ENCODE peak calls at places on chromosomes 12 and 14, in eight cellular contexts. G is HAP-1, D is esophagus squamous epithelium, I is colonic mucosa, A is neural progenitor cell, M is K562, C is aorta, R is esophagus muscularis mucosa. Q is an unnamed sample.

GRCh38 chr12:56317675-56318074 is 1.9 kb upstream of the CNPY2 start:
- DNase-seq in G (no peak), D (no peak), I (no peak), A (peak; percentile 21), M (peak; percentile 34), C (no peak), R (no peak), Q (no peak)

GRCh38 chr12:71639341-71639760 is 24.3 kb downstream of the ZFC3H1 start:
- DNase-seq in G (no peak), D (no peak), I (no peak), A (peak; percentile 4), M (peak; percentile 43), C (no peak), R (no peak), Q (no peak)

GRCh38 chr14:99803106-99803437 is 9.9 kb downstream of the EML1 start:
- DNase-seq in G (no peak), D (no peak), I (no peak), A (no peak), M (no peak), C (no peak), R (no peak), Q (no peak)

GRCh38 chr12:39638178-39638577 is 18.6 kb upstream of the ABCD2 start:
- DNase-seq in G (no peak), D (no peak), I (no peak), A (no peak), M (no peak), C (no peak), R (no peak), Q (no peak)

GRCh38 chr14:68658029-68658509 is 134.8 kb downstream of the ZFP36L1 start:
- DNase-seq in G (no peak), D (no peak), I (no peak), A (no peak), M (no peak), C (no peak), R (no peak), Q (no peak)

GRCh38 chr14:57816568-57817284 is 49.2 kb downstream of the SLC35F4 start:
- DNase-seq in G (no peak), D (no peak), I (no peak), A (no peak), M (no peak), C (no peak), R (no peak), Q (no peak)

GRCh38 chr14:34465069-34465859 is 3.2 kb upstream of the SPTSSA start:
- DNase-seq in G (no peak), D (no peak), I (peak; percentile 34), A (peak; percentile 9), M (peak; percentile 74), C (no peak), R (no peak), Q (no peak)

GRCh38 chr14:66315098-66315497 is 171.1 kb upstream of the CCDC196 start:
- DNase-seq in G (no peak), D (no peak), I (no peak), A (no peak), M (no peak), C (no peak), R (no peak), Q (no peak)

GRCh38 chr14:68506645-68507405 is 286.0 kb downstream of the ZFP36L1 start:
- DNase-seq in G (no peak), D (no peak), I (no peak), A (no peak), M (no peak), C (no peak), R (no peak), Q (no peak)

GRCh38 chr14:61308198-61308597 is 13.2 kb upstream of the PRKCH start:
- DNase-seq in G (no peak), D (no peak), I (no peak), A (no peak), M (no peak), C (no peak), R (no peak), Q (no peak)

GRCh38 chr12:90090929-90091651 is 382.5 kb upstream of the ATP2B1 start:
- DNase-seq in G (peak; percentile 96), D (no peak), I (peak; percentile 77), A (peak; percentile 76), M (peak; percentile 31), C (no peak), R (no peak), Q (peak; percentile 85)

GRCh38 chr14:92986254-92987147 is 63.6 kb downstream of the CHGA start:
- DNase-seq in G (no peak), D (no peak), I (no peak), A (no peak), M (no peak), C (peak; percentile 76), R (no peak), Q (peak; percentile 90)

GRCh38 chr14:76117789-76118188 is 33.9 kb upstream of the GPATCH2L start:
- DNase-seq in G (no peak), D (no peak), I (no peak), A (no peak), M (no peak), C (no peak), R (no peak), Q (peak; percentile 15)

GRCh38 chr14:96205059-96205993 is 687 bp downstream of the BDKRB2 start:
- DNase-seq in G (no peak), D (no peak), I (peak; percentile 35), A (no peak), M (no peak), C (no peak), R (no peak), Q (no peak)

GRCh38 chr12:92079054-92079385 is 66.6 kb downstream of the BTG1 start:
- DNase-seq in G (no peak), D (no peak), I (no peak), A (no peak), M (no peak), C (no peak), R (no peak), Q (no peak)

GRCh38 chr12:29103539-29103974 is 45.5 kb upstream of the FAR2 start:
- DNase-seq in G (no peak), D (no peak), I (no peak), A (no peak), M (no peak), C (no peak), R (no peak), Q (no peak)

GRCh38 chr14:23352506-23353432 is at the start of gene SLC22A17:
- DNase-seq in G (peak; percentile 47), D (no peak), I (peak; percentile 65), A (peak; percentile 91), M (peak; percentile 26), C (peak; percentile 92), R (no peak), Q (peak; percentile 70)

GRCh38 chr14:75435473-75435872 is 7.7 kb downstream of the JDP2 start:
- DNase-seq in G (no peak), D (no peak), I (no peak), A (no peak), M (no peak), C (no peak), R (no peak), Q (no peak)

GRCh38 chr12:3661028-3661427 is 91.9 kb downstream of the CRACR2A start:
- DNase-seq in G (no peak), D (no peak), I (no peak), A (no peak), M (no peak), C (no peak), R (no peak), Q (peak; percentile 34)

GRCh38 chr12:52903855-52904508 is 894 bp downstream of the KRT8 start:
- DNase-seq in G (peak; percentile 48), D (no peak), I (peak; percentile 64), A (peak; percentile 80), M (peak; percentile 91), C (peak; percentile 83), R (no peak), Q (peak; percentile 59)

DNA sequence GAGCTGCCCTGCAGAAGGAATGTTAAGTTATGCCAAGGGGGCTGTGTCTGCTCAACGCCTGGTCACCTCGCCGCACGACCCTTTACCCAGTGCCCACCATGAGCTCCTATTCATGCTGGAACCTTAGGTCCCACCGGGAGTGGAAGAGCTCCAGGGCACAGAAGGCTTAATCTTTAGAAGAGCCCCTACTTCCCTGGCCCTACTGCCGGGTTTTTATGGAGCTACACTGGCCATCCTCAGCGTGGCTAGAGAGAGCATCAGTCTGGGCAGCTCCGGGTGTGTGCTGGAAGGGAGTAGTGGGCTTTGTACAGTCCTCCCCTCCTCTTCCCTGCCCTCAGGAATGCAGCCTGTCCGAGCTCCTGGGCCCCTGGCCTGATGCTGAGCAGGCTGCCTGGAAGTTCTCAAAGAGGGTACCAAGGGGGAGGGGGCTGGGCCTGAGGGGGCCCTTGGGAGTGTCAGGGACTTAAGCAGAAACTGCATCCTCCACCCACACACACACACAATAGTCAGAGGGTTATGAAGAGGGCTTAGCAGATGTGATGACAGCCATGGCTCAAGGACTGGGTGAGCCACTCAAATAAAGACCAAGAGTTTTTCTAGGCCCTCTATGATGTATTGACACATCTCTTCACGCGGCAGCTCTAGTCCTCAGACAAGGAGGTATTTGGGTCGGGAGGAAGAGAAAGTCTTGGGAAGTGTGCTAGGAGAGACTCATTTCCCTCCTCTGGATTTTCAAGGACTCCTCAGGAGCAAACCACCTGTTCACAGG is 16.4 kb upstream of the FIGNL2 start:
- DNase-seq in G (no peak), D (no peak), I (no peak), A (peak; percentile 72), M (no peak), C (peak; percentile 54), R (no peak), Q (no peak)
- H3K36me3 ChIP-seq in G (no peaks in the 10 kb centered on the region), D (no peaks in the 10 kb centered on the region), I (no peaks in the 10 kb centered on the region), A (no peaks in the 10 kb centered on the region), M (no peaks in the 10 kb centered on the region), C (no peaks in the 10 kb centered on the region), R (no peaks in the 10 kb centered on the region), Q (no peaks in the 10 kb centered on the region)

GRCh38 chr12:6536894-6537579 is 2.7 kb downstream of the GAPDH start:
- DNase-seq in G (no peak), D (no peak), I (no peak), A (no peak), M (peak; percentile 7), C (no peak), R (no peak), Q (no peak)
- H3K4me1 ChIP-seq in G (peaks cover 21% of the 10 kb centered on the region), D (peaks cover 87% of the 10 kb centered on the region), I (peaks cover 43% of the 10 kb centered on the region), A (peaks cover 24% of the 10 kb centered on the region), M (peaks cover 50% of the 10 kb centered on the region), C (no peaks in the 10 kb centered on the region), R (peaks cover 85% of the 10 kb centered on the region), Q (peaks cover 17% of the 10 kb centered on the region)

GRCh38 chr12:109084425-109084824 is 8.8 kb downstream of the ALKBH2 start:
- DNase-seq in G (no peak), D (no peak), I (no peak), A (no peak), M (no peak), C (no peak), R (no peak), Q (no peak)
- H3K36me3 ChIP-seq in G (peaks cover 61% of the 10 kb centered on the region), D (peaks cover 13% of the 10 kb centered on the region), I (peaks cover 8% of the 10 kb centered on the region), A (no peaks in the 10 kb centered on the region), M (peaks cover 51% of the 10 kb centered on the region), C (peaks cover 20% of the 10 kb centered on the region), R (peaks cover 100% of the 10 kb centered on the region), Q (peaks cover 18% of the 10 kb centered on the region)

DNA sequence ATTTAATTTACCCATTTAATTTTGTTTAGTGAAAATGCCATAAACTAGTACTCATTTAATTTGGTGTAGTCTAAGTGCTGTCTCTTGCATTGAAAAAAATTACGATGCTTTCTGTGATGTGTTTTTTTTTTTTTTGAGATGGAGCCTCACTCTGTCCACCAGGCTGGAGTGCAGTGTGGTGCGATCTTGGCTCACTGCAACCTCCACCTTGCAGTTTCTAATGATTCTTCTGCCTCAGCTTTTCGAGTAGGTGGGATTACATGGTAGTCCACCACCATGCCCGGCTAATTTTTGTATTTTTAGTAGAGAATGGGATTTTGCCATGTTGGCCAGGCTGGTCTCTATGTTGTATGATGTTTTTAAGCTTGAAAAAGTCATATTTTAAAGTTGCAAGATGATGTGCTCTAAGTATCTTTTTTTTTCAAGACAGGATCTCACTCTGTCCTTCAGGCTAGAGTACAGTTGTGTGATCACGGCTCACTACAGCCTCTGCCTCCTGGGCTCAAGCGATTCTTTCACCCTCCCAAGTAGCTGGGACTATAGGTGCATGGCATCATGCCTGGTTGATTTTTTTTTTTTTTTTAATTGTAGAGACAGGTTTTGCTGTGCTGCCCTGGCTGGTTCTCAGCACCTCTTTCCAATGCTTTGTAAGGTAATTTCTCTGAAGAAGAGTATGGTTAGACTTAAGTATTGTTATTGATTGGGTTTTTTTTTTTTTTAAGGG is 8.6 kb downstream of the LRRC10 start:
- DNase-seq in G (no peak), D (no peak), I (no peak), A (no peak), M (no peak), C (no peak), R (no peak), Q (no peak)
- H3K4me1 ChIP-seq in G (no peaks in the 10 kb centered on the region), D (no peaks in the 10 kb centered on the region), I (no peaks in the 10 kb centered on the region), A (no peaks in the 10 kb centered on the region), M (no peaks in the 10 kb centered on the region), C (peaks cover 1% of the 10 kb centered on the region), R (no peaks in the 10 kb centered on the region), Q (no peaks in the 10 kb centered on the region)